ENCODE peak calls at places on chromosome 1, in seven cellular contexts. One of them, this sample, is unnamed.

GRCh38 chr1:37722181-37723071 is 30.1 kb downstream of the CDCA8 start:
- DNase-seq in adrenal gland: no peak
- DNase-seq in CD8-positive, alpha-beta memory T cell: no peak
- DNase-seq in heart left ventricle: no peak
- DNase-seq in endodermal cell: peak; percentile 27
- DNase-seq in aorta: no peak
- DNase-seq in uterus: no peak
- DNase-seq in this sample: no peak

GRCh38 chr1:205598841-205599666 is 32.8 kb downstream of the ELK4 start:
- DNase-seq in adrenal gland: peak; percentile 68
- DNase-seq in uterus: peak; percentile 87
- DNase-seq in endodermal cell: no peak
- DNase-seq in aorta: peak; percentile 89
- DNase-seq in CD8-positive, alpha-beta memory T cell: no peak
- DNase-seq in heart left ventricle: peak; percentile 84
- DNase-seq in this sample: peak; percentile 84

GRCh38 chr1:26287033-26287711 is 7.3 kb downstream of the SH3BGRL3 start:
- DNase-seq in heart left ventricle: peak; percentile 69
- DNase-seq in adrenal gland: no peak
- DNase-seq in endodermal cell: no peak
- DNase-seq in CD8-positive, alpha-beta memory T cell: peak; percentile 88
- DNase-seq in uterus: no peak
- DNase-seq in aorta: no peak
- DNase-seq in this sample: no peak

GRCh38 chr1:58440696-58441095 is 105.8 kb downstream of the OMA1 start:
- DNase-seq in endodermal cell: no peak
- DNase-seq in CD8-positive, alpha-beta memory T cell: no peak
- DNase-seq in uterus: no peak
- DNase-seq in heart left ventricle: no peak
- DNase-seq in adrenal gland: no peak
- DNase-seq in aorta: no peak
- DNase-seq in this sample: no peak

GRCh38 chr1:176118985-176119384 is 88.1 kb downstream of the COP1 start:
- DNase-seq in aorta: no peak
- DNase-seq in heart left ventricle: no peak
- DNase-seq in adrenal gland: no peak
- DNase-seq in endodermal cell: no peak
- DNase-seq in uterus: no peak
- DNase-seq in CD8-positive, alpha-beta memory T cell: no peak
- DNase-seq in this sample: no peak

GRCh38 chr1:53254011-53254640 is 15.8 kb upstream of the MAGOH start:
- DNase-seq in aorta: no peak
- DNase-seq in heart left ventricle: no peak
- DNase-seq in endodermal cell: no peak
- DNase-seq in adrenal gland: no peak
- DNase-seq in CD8-positive, alpha-beta memory T cell: no peak
- DNase-seq in uterus: no peak
- DNase-seq in this sample: no peak

GRCh38 chr1:7388141-7388487 is 383.0 kb upstream of the VAMP3 start:
- DNase-seq in heart left ventricle: peak; percentile 61
- DNase-seq in endodermal cell: peak; percentile 36
- DNase-seq in uterus: peak; percentile 35
- DNase-seq in CD8-positive, alpha-beta memory T cell: no peak
- DNase-seq in adrenal gland: peak; percentile 21
- DNase-seq in aorta: peak; percentile 46
- DNase-seq in this sample: no peak

GRCh38 chr1:18299441-18300338 is 181.0 kb upstream of the KLHDC7A start:
- DNase-seq in heart left ventricle: no peak
- DNase-seq in uterus: no peak
- DNase-seq in CD8-positive, alpha-beta memory T cell: no peak
- DNase-seq in endodermal cell: peak; percentile 82
- DNase-seq in adrenal gland: peak; percentile 27
- DNase-seq in aorta: no peak
- DNase-seq in this sample: no peak

GRCh38 chr1:59107516-59107915 is 189.4 kb upstream of the FGGY start:
- DNase-seq in CD8-positive, alpha-beta memory T cell: no peak
- DNase-seq in uterus: peak; percentile 34
- DNase-seq in aorta: peak; percentile 80
- DNase-seq in heart left ventricle: peak; percentile 80
- DNase-seq in adrenal gland: no peak
- DNase-seq in endodermal cell: no peak
- DNase-seq in this sample: peak; percentile 93

GRCh38 chr1:108000620-108001105 is 35.7 kb upstream of the VAV3 start:
- DNase-seq in CD8-positive, alpha-beta memory T cell: no peak
- DNase-seq in heart left ventricle: peak; percentile 72
- DNase-seq in uterus: peak; percentile 33
- DNase-seq in adrenal gland: peak; percentile 63
- DNase-seq in aorta: no peak
- DNase-seq in endodermal cell: no peak
- DNase-seq in this sample: no peak

GRCh38 chr1:26784023-26784871 is 3.5 kb upstream of the PIGV start:
- DNase-seq in heart left ventricle: peak; percentile 80
- DNase-seq in adrenal gland: peak; percentile 83
- DNase-seq in aorta: peak; percentile 57
- DNase-seq in endodermal cell: peak; percentile 65
- DNase-seq in CD8-positive, alpha-beta memory T cell: no peak
- DNase-seq in uterus: peak; percentile 67
- DNase-seq in this sample: peak; percentile 86

GRCh38 chr1:115430717-115431116 is 92.7 kb upstream of the NGF start:
- DNase-seq in endodermal cell: no peak
- DNase-seq in aorta: no peak
- DNase-seq in adrenal gland: peak; percentile 67
- DNase-seq in CD8-positive, alpha-beta memory T cell: no peak
- DNase-seq in heart left ventricle: no peak
- DNase-seq in uterus: peak; percentile 29
- DNase-seq in this sample: no peak

GRCh38 chr1:40267767-40268187 is 9.7 kb downstream of the ZMPSTE24 start:
- DNase-seq in uterus: no peak
- DNase-seq in adrenal gland: no peak
- DNase-seq in CD8-positive, alpha-beta memory T cell: no peak
- DNase-seq in heart left ventricle: no peak
- DNase-seq in aorta: no peak
- DNase-seq in endodermal cell: no peak
- DNase-seq in this sample: no peak

GRCh38 chr1:91066545-91066944 is 44.7 kb upstream of the ZNF644 start:
- DNase-seq in adrenal gland: no peak
- DNase-seq in CD8-positive, alpha-beta memory T cell: no peak
- DNase-seq in endodermal cell: peak; percentile 48
- DNase-seq in aorta: no peak
- DNase-seq in heart left ventricle: no peak
- DNase-seq in uterus: no peak
- DNase-seq in this sample: no peak

GRCh38 chr1:207888647-207889046 is 22.3 kb downstream of the CD34 start:
- DNase-seq in adrenal gland: peak; percentile 48
- DNase-seq in uterus: no peak
- DNase-seq in aorta: no peak
- DNase-seq in CD8-positive, alpha-beta memory T cell: no peak
- DNase-seq in heart left ventricle: peak; percentile 46
- DNase-seq in endodermal cell: peak; percentile 58
- DNase-seq in this sample: no peak

GRCh38 chr1:81699234-81699633 is 101.5 kb upstream of the ADGRL2 start:
- DNase-seq in aorta: no peak
- DNase-seq in CD8-positive, alpha-beta memory T cell: no peak
- DNase-seq in endodermal cell: peak; percentile 63
- DNase-seq in adrenal gland: no peak
- DNase-seq in uterus: no peak
- DNase-seq in heart left ventricle: no peak
- DNase-seq in this sample: no peak

GRCh38 chr1:37473431-37474050 is 839 bp upstream of the ZC3H12A start:
- DNase-seq in heart left ventricle: no peak
- DNase-seq in endodermal cell: no peak
- DNase-seq in adrenal gland: peak; percentile 38
- DNase-seq in uterus: no peak
- DNase-seq in CD8-positive, alpha-beta memory T cell: peak; percentile 68
- DNase-seq in aorta: no peak
- DNase-seq in this sample: peak; percentile 30

GRCh38 chr1:65079941-65080340 is 68.1 kb upstream of the AK4 start:
- DNase-seq in uterus: no peak
- DNase-seq in adrenal gland: no peak
- DNase-seq in aorta: no peak
- DNase-seq in CD8-positive, alpha-beta memory T cell: no peak
- DNase-seq in endodermal cell: no peak
- DNase-seq in heart left ventricle: no peak
- DNase-seq in this sample: no peak

GRCh38 chr1:231337043-231337471 is 595 bp downstream of the EXOC8 start:
- DNase-seq in uterus: no peak
- DNase-seq in heart left ventricle: no peak
- DNase-seq in CD8-positive, alpha-beta memory T cell: no peak
- DNase-seq in endodermal cell: no peak
- DNase-seq in aorta: peak; percentile 81
- DNase-seq in adrenal gland: no peak
- DNase-seq in this sample: peak; percentile 68
- H3K4me1 ChIP-seq in uterus: peaks cover 15% of the 10 kb centered on the region
- H3K4me1 ChIP-seq in heart left ventricle: peaks cover 20% of the 10 kb centered on the region
- H3K4me1 ChIP-seq in CD8-positive, alpha-beta memory T cell: peaks cover 56% of the 10 kb centered on the region
- H3K4me1 ChIP-seq in endodermal cell: peaks cover 8% of the 10 kb centered on the region
- H3K4me1 ChIP-seq in aorta: peaks cover 8% of the 10 kb centered on the region
- H3K4me1 ChIP-seq in adrenal gland: peaks cover 55% of the 10 kb centered on the region
- H3K4me1 ChIP-seq in this sample: peaks cover 59% of the 10 kb centered on the region

DNA sequence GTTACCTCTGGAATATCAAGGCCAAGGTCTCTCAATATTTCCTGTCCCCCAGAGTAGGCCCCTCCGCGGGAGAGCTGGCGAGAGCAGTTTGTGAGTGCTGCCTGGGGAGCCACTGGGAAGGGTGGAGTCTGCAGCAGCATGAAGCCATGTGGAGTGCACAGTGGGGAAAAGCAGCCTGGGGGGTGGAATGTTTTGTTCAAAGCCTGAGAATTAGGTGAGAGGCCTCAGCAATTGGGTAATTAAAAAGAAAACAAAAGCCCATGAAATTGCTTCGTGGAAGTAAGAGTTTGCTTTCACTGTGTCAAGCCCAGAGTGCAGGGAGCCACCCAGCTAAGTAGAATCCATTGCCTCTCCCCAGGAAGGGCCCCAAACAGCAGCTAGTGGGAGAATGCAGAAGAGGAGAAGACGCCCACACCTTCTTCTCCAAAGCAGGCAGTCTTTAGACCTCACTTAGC is 30.2 kb upstream of the DISC1 start:
- DNase-seq in endodermal cell: peak; percentile 64
- DNase-seq in heart left ventricle: no peak
- DNase-seq in adrenal gland: no peak
- DNase-seq in uterus: no peak
- DNase-seq in CD8-positive, alpha-beta memory T cell: no peak
- DNase-seq in aorta: no peak
- DNase-seq in this sample: no peak
- H3K4me3 ChIP-seq in endodermal cell: no peak overlapping the region
- H3K4me3 ChIP-seq in heart left ventricle: no peak overlapping the region
- H3K4me3 ChIP-seq in adrenal gland: no peak overlapping the region
- H3K4me3 ChIP-seq in uterus: no peak overlapping the region
- H3K4me3 ChIP-seq in CD8-positive, alpha-beta memory T cell: no peak overlapping the region
- H3K4me3 ChIP-seq in aorta: no peak overlapping the region
- H3K4me3 ChIP-seq in this sample: no peak overlapping the region

GRCh38 chr1:200977071-200977754 is 46.3 kb downstream of the KIF21B start:
- DNase-seq in aorta: peak; percentile 61
- DNase-seq in uterus: no peak
- DNase-seq in heart left ventricle: no peak
- DNase-seq in endodermal cell: no peak
- DNase-seq in adrenal gland: no peak
- DNase-seq in CD8-positive, alpha-beta memory T cell: no peak
- DNase-seq in this sample: no peak

GRCh38 chr1:200976634-200977033 is 46.9 kb downstream of the KIF21B start:
- DNase-seq in CD8-positive, alpha-beta memory T cell: no peak
- DNase-seq in heart left ventricle: no peak
- DNase-seq in endodermal cell: no peak
- DNase-seq in adrenal gland: no peak
- DNase-seq in uterus: no peak
- DNase-seq in aorta: no peak
- DNase-seq in this sample: no peak

GRCh38 chr1:200974711-200975110 is 48.8 kb downstream of the KIF21B start:
- DNase-seq in uterus: no peak
- DNase-seq in heart left ventricle: no peak
- DNase-seq in aorta: peak; percentile 60
- DNase-seq in CD8-positive, alpha-beta memory T cell: no peak
- DNase-seq in endodermal cell: no peak
- DNase-seq in adrenal gland: no peak
- DNase-seq in this sample: no peak

GRCh38 chr1:200973937-200974657 is 49.4 kb downstream of the KIF21B start:
- DNase-seq in CD8-positive, alpha-beta memory T cell: no peak
- DNase-seq in uterus: no peak
- DNase-seq in adrenal gland: no peak
- DNase-seq in aorta: peak; percentile 62
- DNase-seq in heart left ventricle: no peak
- DNase-seq in endodermal cell: no peak
- DNase-seq in this sample: no peak

DNA sequence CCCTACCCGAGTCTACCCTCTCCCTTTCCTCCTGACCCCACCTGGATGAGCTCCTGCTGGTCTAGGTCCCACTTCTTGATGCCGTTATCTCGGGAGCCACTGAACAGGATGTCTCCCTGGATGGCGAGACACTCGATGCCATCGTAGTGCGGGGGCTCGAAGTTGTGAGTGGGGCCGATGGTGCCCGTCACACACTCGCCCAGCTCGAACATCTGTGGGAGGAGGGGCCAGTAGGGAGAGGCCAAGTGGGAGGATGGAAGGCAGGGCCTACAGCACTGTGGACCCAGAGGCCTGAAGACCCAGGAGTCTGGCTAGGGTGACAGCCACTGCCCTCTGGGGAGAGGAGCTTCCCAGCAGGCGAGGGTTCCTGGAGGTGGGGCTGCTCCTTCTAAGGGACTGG is 48.1 kb downstream of the KIF21B start:
- DNase-seq in aorta: no peak
- DNase-seq in CD8-positive, alpha-beta memory T cell: no peak
- DNase-seq in heart left ventricle: no peak
- DNase-seq in uterus: no peak
- DNase-seq in adrenal gland: no peak
- DNase-seq in endodermal cell: no peak
- DNase-seq in this sample: no peak
- H3K4me1 ChIP-seq in aorta: no peaks in the 10 kb centered on the region
- H3K4me1 ChIP-seq in CD8-positive, alpha-beta memory T cell: no peaks in the 10 kb centered on the region
- H3K4me1 ChIP-seq in heart left ventricle: peaks cover 4% of the 10 kb centered on the region
- H3K4me1 ChIP-seq in uterus: no peaks in the 10 kb centered on the region
- H3K4me1 ChIP-seq in adrenal gland: no peaks in the 10 kb centered on the region
- H3K4me1 ChIP-seq in endodermal cell: no peaks in the 10 kb centered on the region
- H3K4me1 ChIP-seq in this sample: peaks cover 9% of the 10 kb centered on the region

GRCh38 chr1:225909477-225909876 is 14.6 kb downstream of the PYCR2 start:
- DNase-seq in CD8-positive, alpha-beta memory T cell: no peak
- DNase-seq in endodermal cell: no peak
- DNase-seq in adrenal gland: no peak
- DNase-seq in heart left ventricle: no peak
- DNase-seq in uterus: no peak
- DNase-seq in aorta: peak; percentile 12
- DNase-seq in this sample: no peak

GRCh38 chr1:225908773-225909172 is 15.3 kb downstream of the PYCR2 start:
- DNase-seq in adrenal gland: no peak
- DNase-seq in aorta: no peak
- DNase-seq in heart left ventricle: no peak
- DNase-seq in CD8-positive, alpha-beta memory T cell: no peak
- DNase-seq in uterus: no peak
- DNase-seq in endodermal cell: peak; percentile 62
- DNase-seq in this sample: no peak

GRCh38 chr1:225908013-225908640 is 15.9 kb downstream of the PYCR2 start:
- DNase-seq in uterus: no peak
- DNase-seq in adrenal gland: no peak
- DNase-seq in aorta: no peak
- DNase-seq in CD8-positive, alpha-beta memory T cell: no peak
- DNase-seq in heart left ventricle: no peak
- DNase-seq in endodermal cell: peak; percentile 43
- DNase-seq in this sample: no peak

GRCh38 chr1:225914391-225914790 is 9.7 kb downstream of the PYCR2 start:
- DNase-seq in aorta: peak; percentile 53
- DNase-seq in heart left ventricle: no peak
- DNase-seq in CD8-positive, alpha-beta memory T cell: no peak
- DNase-seq in endodermal cell: no peak
- DNase-seq in uterus: no peak
- DNase-seq in adrenal gland: no peak
- DNase-seq in this sample: no peak

GRCh38 chr1:225911207-225912130 is 12.6 kb downstream of the PYCR2 start:
- DNase-seq in endodermal cell: peak; percentile 92
- DNase-seq in heart left ventricle: peak; percentile 51
- DNase-seq in adrenal gland: peak; percentile 57
- DNase-seq in uterus: peak; percentile 46
- DNase-seq in CD8-positive, alpha-beta memory T cell: peak; percentile 80
- DNase-seq in aorta: peak; percentile 92
- DNase-seq in this sample: peak; percentile 77
- H3K4me3 ChIP-seq in endodermal cell: peak overlapping the region; percentile 67
- H3K4me3 ChIP-seq in heart left ventricle: peak overlapping the region; percentile 15
- H3K4me3 ChIP-seq in adrenal gland: peak overlapping the region; percentile 39
- H3K4me3 ChIP-seq in uterus: no peak overlapping the region
- H3K4me3 ChIP-seq in CD8-positive, alpha-beta memory T cell: no peak overlapping the region
- H3K4me3 ChIP-seq in aorta: no peak overlapping the region
- H3K4me3 ChIP-seq in this sample: no peak overlapping the region

This sample was measured in tibial artery.